ENCODE peak calls at places on chromosomes 12 and 14, in ten cellular contexts. J is SK-N-SH; T is brain microvascular endothelial cell; O is H9; E is gastrocnemius medialis; A is stomach; Y is MM.1S; N is PC-3; Q is CD4-positive, alpha-beta T cell; I is neural progenitor cell. B is an unnamed sample.

GRCh38 chr14:68784298-68784910 is 8.5 kb downstream of the ZFP36L1 start:
- DNase-seq in J (no peak), T (no peak), O (no peak), E (no peak), A (peak; percentile 81), Y (no peak), N (peak; percentile 50), Q (no peak), I (no peak), B (no peak)

GRCh38 chr12:24719293-24719721 is 229.6 kb downstream of the BCAT1 start:
- DNase-seq in J (no peak), T (peak; percentile 72), O (no peak), E (no peak), A (no peak), Y (no peak), N (no peak), Q (no peak), I (no peak), B (no peak)

GRCh38 chr12:120640840-120641833 is 711 bp downstream of the CABP1 start:
- DNase-seq in J (peak; percentile 71), T (peak; percentile 29), O (peak; percentile 92), E (peak; percentile 20), A (peak; percentile 66), Y (peak; percentile 47), N (peak; percentile 63), Q (peak; percentile 26), I (peak; percentile 93), B (no peak)

GRCh38 chr12:51067771-51068170 is 15.6 kb downstream of the CSRNP2 start:
- DNase-seq in J (no peak), T (no peak), O (no peak), E (no peak), A (no peak), Y (no peak), N (no peak), Q (no peak), I (no peak), B (no peak)

GRCh38 chr14:91253795-91254323 is 9.4 kb upstream of the GPR68 start:
- DNase-seq in J (no peak), T (no peak), O (no peak), E (no peak), A (no peak), Y (no peak), N (no peak), Q (no peak), I (no peak), B (peak; percentile 36)

GRCh38 chr12:54759751-54760150 is 94.6 kb upstream of the MUCL1 start:
- DNase-seq in J (no peak), T (peak; percentile 22), O (peak; percentile 74), E (no peak), A (no peak), Y (peak; percentile 66), N (peak; percentile 73), Q (no peak), I (peak; percentile 82), B (peak; percentile 35)

GRCh38 chr14:83969998-83970397 is 1559.9 kb upstream of the FLRT2 start:
- DNase-seq in J (no peak), T (no peak), O (no peak), E (no peak), A (no peak), Y (no peak), N (no peak), Q (no peak), I (no peak), B (no peak)

GRCh38 chr12:81261508-81262207 is 183.8 kb downstream of the ACSS3 start:
- DNase-seq in J (no peak), T (no peak), O (no peak), E (no peak), A (no peak), Y (no peak), N (no peak), Q (no peak), I (no peak), B (no peak)

GRCh38 chr12:8860165-8860961 is 37.9 kb downstream of the A2ML1 start:
- DNase-seq in J (peak; percentile 33), T (peak; percentile 15), O (peak; percentile 84), E (peak; percentile 19), A (peak; percentile 34), Y (peak; percentile 31), N (peak; percentile 36), Q (peak; percentile 3), I (peak; percentile 72), B (peak; percentile 40)

DNA sequence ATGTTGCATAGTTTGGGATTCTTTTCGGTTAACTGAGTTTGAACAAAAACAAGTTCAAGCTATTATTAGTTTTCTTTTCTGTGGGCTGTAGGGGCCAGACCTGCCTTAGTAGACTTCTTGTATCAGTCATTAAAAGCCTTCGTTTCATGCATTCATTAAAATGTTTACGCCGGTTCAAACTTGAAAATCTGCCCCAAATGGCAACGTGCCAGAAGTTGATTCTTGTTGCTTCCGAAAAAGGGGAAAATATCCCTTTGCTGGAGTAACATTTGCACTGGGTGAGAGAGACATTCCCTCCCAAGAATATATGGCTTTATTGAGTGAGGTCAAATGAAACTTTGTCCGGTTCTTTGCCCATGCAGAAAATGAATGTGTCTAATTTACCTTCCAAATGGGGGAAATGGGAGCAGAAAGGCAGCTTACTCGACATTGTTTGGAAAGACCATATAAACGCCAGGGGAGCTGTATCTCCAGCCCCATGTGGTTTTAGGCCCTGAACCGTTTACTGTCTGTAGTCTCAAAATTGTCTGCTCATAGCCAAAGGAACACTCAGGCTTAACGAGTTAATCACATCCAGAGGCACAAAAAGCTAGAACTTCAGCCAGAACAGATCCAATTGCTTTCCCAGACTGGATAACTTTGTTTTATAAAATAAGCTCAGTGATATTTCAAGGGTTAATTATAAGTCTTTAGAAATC is 3.0 kb upstream of the EMP1 start:
- DNase-seq in J (no peak), T (no peak), O (no peak), E (no peak), A (no peak), Y (no peak), N (no peak), Q (no peak), I (no peak), B (no peak)
- TF ChIP-seq CTCF in J (no peak), T (no peak), O (no peak), E (no peak), A (no peak), Y (no peak), N (no peak), Q (no peak), I (no peak), B (no peak)

GRCh38 chr14:23399591-23399990 is 8.5 kb downstream of the MYH6 start:
- DNase-seq in J (no peak), T (no peak), O (no peak), E (peak; percentile 39), A (no peak), Y (no peak), N (no peak), Q (no peak), I (no peak), B (no peak)
- H3K27me3 ChIP-seq in J (peaks cover 22% of the 10 kb centered on the region), T (no peaks in the 10 kb centered on the region), O (no peaks in the 10 kb centered on the region), E (no peaks in the 10 kb centered on the region), A (peaks cover 32% of the 10 kb centered on the region), Y (peaks cover 10% of the 10 kb centered on the region), N (peaks cover 58% of the 10 kb centered on the region), Q (peaks cover 4% of the 10 kb centered on the region), I (peaks cover 6% of the 10 kb centered on the region), B (no peaks in the 10 kb centered on the region)

DNA sequence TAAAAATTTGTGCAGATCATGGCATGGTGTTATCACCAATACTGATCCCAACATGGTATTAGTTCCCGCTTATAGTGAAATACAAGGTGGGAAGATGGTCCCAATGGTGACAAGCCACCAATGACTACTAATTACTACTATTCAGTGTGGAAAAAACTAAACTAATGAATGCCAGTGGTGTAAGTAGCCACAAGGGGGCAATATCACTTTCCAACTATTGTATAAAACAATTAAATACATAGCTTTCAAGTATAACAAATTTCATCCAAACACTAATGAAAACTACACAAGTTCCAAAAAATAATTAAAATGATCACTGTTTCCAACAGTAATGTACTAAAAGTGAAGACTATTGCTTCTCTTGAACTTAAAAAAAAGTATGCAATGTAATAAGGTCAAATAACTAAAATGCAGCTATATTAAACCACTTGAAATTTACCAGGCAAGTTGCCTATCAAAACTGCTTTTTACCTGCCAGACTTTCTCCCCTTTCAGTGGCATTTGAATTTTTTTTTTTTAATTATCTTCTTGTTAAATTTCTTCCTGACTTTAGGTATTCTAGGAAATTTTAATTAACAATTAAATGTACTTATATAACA is 58.0 kb downstream of the PAPLN start:
- DNase-seq in J (peak; percentile 58), T (peak; percentile 14), O (no peak), E (no peak), A (no peak), Y (peak; percentile 45), N (peak; percentile 78), Q (no peak), I (peak; percentile 65), B (no peak)
- TF ChIP-seq CTCF in J (peak; percentile 95), T (peak; percentile 58), O (peak; percentile 89), E (peak; percentile 67), A (peak; percentile 65), Y (peak; percentile 52), N (peak; percentile 98), Q (peak; percentile 78), I (peak; percentile 90), B (peak; percentile 32)

GRCh38 chr12:38666425-38666824 is 239.0 kb downstream of the CPNE8 start:
- DNase-seq in J (no peak), T (no peak), O (no peak), E (no peak), A (no peak), Y (no peak), N (no peak), Q (no peak), I (no peak), B (no peak)
- H3K27me3 ChIP-seq in J (no peaks in the 10 kb centered on the region), T (no peaks in the 10 kb centered on the region), O (no peaks in the 10 kb centered on the region), E (no peaks in the 10 kb centered on the region), A (no peaks in the 10 kb centered on the region), Y (no peaks in the 10 kb centered on the region), N (no peaks in the 10 kb centered on the region), Q (no peaks in the 10 kb centered on the region), I (no peaks in the 10 kb centered on the region), B (peaks cover 36% of the 10 kb centered on the region)

B was measured in WERI-Rb-1.